ENCODE peak calls at places on chromosomes 3 and 15, in four cellular contexts. P is PC-3, O is GM23338, T is neural progenitor cell. Z is an unnamed sample.
A peak's percentile ranks its signal among the peaks of the same experiment; 100 is the strongest.

GRCh38 chr3:184240384-184241140 is 8.2 kb downstream of the ALG3 start:
- DNase-seq in P (peak; percentile 54), O (peak; percentile 65), T (peak; percentile 59), Z (peak; percentile 58)

GRCh38 chr3:71616571-71617021 is 33.1 kb upstream of the FOXP1 start:
- DNase-seq in P (no peak), O (no peak), T (no peak), Z (no peak)

GRCh38 chr3:124014366-124014942 is 22.5 kb upstream of the ROPN1 start:
- DNase-seq in P (peak; percentile 16), O (no peak), T (no peak), Z (peak; percentile 60)

GRCh38 chr15:39054128-39054732 is 489.6 kb upstream of the RASGRP1 start:
- DNase-seq in P (no peak), O (no peak), T (no peak), Z (no peak)

GRCh38 chr3:195570344-195570743 is 13.4 kb downstream of the APOD start:
- DNase-seq in P (no peak), O (no peak), T (no peak), Z (no peak)

GRCh38 chr3:108125550-108126071 is 34.8 kb upstream of the CD47 start:
- DNase-seq in P (no peak), O (no peak), T (peak; percentile 5), Z (no peak)

GRCh38 chr15:81950841-81951414 is 94.9 kb downstream of the MEX3B start:
- DNase-seq in P (no peak), O (peak; percentile 21), T (no peak), Z (peak; percentile 68)

GRCh38 chr15:68812596-68813548 is 7.8 kb downstream of the ANP32A start:
- DNase-seq in P (no peak), O (no peak), T (no peak), Z (peak; percentile 59)

GRCh38 chr15:66389859-66390382 is 3.2 kb downstream of the MAP2K1 start:
- DNase-seq in P (peak; percentile 48), O (no peak), T (no peak), Z (peak; percentile 60)

GRCh38 chr15:31262143-31262530 is 64.5 kb upstream of the KLF13 start:
- DNase-seq in P (no peak), O (no peak), T (no peak), Z (no peak)

GRCh38 chr15:31261266-31262142 is 65.1 kb upstream of the KLF13 start:
- DNase-seq in P (no peak), O (no peak), T (no peak), Z (no peak)

GRCh38 chr15:31259562-31260252 is 66.9 kb upstream of the KLF13 start:
- DNase-seq in P (no peak), O (no peak), T (no peak), Z (no peak)

GRCh38 chr15:31262901-31263671 is 63.5 kb upstream of the KLF13 start:
- DNase-seq in P (no peak), O (no peak), T (no peak), Z (peak; percentile 53)

DNA sequence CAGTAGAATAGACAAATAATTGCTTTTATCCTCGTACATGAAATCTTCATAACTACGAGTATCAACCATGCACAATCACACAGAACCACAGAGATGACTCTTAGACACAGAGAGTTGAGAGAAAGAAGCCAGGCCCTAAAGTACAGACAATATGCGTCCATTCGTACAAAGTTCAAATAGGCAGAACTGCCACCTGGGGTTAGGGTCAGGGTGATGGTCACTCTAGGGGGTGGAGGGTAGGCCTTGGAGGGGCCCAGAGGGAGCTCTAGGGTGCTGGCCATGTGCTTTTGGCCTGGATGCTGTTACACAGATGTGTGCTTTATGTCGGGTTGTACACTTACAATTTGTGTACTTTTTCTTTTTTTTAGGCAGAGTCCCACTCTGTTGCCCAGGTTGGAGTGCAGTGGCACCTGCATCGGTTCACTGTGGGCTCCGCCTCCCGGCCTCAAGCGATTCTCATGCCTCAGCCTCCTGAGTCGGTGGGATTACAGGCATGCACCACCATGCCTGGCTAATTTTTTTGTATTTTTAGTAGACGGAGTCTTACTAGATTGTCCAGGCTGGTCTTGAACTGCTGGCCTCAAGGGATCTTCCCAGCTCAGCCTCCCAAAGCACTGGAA is 65.9 kb upstream of the KLF13 start:
- DNase-seq in P (no peak), O (no peak), T (no peak), Z (no peak)
- H3F3A ChIP-seq in P (no peaks in the 10 kb centered on the region), O (no peaks in the 10 kb centered on the region), T (no peaks in the 10 kb centered on the region), Z (no peaks in the 10 kb centered on the region)

DNA sequence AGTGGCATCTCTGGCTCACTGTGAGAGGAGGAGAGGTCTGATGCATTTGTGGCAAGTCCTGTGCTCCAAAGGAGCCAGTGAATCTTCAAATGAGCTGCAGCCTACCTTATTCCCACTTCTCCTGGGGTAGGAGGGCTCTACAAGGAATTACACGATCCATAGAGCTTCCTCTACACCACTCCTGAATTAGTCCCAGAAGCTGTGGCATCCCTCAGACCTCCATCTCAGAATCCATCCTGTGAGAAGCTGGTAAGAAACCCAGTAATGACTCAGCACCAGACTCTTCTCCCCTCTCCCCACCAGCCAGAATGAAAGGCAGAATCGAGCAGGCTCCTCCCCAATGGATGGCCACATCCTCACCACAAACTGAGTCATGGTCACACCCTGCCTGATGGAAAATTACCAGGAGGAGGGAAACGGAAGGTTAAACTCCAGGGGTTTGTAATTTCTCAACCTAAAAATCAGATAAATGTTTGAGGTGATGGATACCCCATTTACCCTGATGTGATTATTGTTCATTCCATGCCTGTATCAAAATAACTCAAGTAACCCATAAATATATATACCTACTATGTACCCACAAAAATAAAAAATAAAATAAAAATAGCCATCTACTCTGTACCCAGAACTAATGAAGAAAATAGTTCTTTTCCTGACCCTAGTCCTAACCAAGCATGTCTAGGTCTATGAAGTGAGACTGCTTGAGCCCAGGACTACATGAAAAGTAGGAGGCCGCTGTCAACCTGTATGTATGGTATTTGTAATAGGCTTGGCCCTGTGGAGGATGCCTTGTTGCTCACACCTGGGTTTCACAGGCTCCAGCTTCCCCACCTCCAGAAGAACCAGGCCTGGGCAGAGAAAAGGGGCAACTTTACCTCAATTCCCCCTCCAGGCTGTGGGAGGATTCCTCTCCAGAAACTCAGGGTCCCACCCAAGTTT is 6.6 kb upstream of the PKM start:
- DNase-seq in P (peak; percentile 94), O (peak; percentile 70), T (no peak), Z (peak; percentile 98)
- TF ChIP-seq EZH2phosphoT487 in P (no peak), O (no peak), T (no peak), Z (no peak)

GRCh38 chr3:81311321-81311720 is 450.1 kb downstream of the GBE1 start:
- DNase-seq in P (no peak), O (no peak), T (no peak), Z (no peak)
- H3F3A ChIP-seq in P (no peaks in the 10 kb centered on the region), O (no peaks in the 10 kb centered on the region), T (no peaks in the 10 kb centered on the region), Z (peaks cover 10% of the 10 kb centered on the region)

GRCh38 chr15:77016321-77016695 is 21.4 kb downstream of the PSTPIP1 start:
- DNase-seq in P (no peak), O (no peak), T (no peak), Z (no peak)

GRCh38 chr15:77012868-77013267 is 17.9 kb downstream of the PSTPIP1 start:
- DNase-seq in P (no peak), O (no peak), T (no peak), Z (no peak)

GRCh38 chr15:77015651-77016320 is 20.9 kb downstream of the PSTPIP1 start:
- DNase-seq in P (no peak), O (no peak), T (peak; percentile 48), Z (no peak)

GRCh38 chr15:77013786-77014136 is 18.8 kb downstream of the PSTPIP1 start:
- DNase-seq in P (peak; percentile 12), O (no peak), T (no peak), Z (no peak)

DNA sequence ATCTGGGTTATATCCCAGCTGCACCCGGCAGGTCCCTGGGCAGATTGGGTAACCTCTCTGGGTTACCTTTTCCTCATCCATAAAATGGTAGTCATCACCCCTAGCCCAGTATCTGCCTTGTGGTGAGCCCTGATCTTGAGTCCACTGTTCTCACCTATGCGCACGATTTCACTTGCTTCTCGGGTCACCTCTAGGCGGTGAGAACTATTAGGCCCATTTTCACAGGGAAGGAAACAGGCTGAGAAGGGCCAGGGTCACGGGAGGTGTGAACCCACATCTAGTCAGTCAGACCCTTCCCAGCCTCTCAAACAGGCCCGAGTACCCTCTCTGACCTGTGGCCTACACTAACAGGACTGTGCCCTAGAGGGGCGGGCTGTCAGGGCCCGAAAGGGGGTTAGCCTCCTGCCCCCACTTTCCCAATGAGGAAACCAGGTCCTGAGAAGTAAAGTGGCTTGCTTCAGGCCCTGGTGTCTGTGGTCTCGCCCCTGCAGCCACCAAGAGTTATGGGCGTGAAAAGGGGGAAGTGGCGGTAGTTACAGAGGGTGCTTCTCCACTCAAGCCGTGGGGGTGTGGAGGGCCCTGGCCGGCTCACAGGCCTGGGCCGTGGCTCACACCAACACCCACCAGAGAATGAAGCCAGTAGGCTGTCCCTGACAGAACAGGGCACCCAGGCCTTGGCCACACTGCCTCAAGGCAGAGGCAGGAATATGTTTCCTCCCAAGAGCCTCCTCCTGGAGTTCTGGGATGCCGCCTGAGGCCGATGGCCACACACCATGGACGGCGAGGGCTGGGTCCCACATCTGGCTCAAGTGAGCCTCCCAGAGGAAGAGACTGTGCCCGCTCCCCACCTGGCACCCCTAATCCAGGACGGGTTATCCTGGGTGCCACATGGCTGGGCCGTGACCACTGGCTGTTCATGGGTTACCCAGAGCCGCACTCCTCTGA is 19.5 kb downstream of the PSTPIP1 start:
- DNase-seq in P (no peak), O (no peak), T (no peak), Z (no peak)
- TF ChIP-seq EZH2phosphoT487 in P (no peak), O (no peak), T (no peak), Z (no peak)

DNA sequence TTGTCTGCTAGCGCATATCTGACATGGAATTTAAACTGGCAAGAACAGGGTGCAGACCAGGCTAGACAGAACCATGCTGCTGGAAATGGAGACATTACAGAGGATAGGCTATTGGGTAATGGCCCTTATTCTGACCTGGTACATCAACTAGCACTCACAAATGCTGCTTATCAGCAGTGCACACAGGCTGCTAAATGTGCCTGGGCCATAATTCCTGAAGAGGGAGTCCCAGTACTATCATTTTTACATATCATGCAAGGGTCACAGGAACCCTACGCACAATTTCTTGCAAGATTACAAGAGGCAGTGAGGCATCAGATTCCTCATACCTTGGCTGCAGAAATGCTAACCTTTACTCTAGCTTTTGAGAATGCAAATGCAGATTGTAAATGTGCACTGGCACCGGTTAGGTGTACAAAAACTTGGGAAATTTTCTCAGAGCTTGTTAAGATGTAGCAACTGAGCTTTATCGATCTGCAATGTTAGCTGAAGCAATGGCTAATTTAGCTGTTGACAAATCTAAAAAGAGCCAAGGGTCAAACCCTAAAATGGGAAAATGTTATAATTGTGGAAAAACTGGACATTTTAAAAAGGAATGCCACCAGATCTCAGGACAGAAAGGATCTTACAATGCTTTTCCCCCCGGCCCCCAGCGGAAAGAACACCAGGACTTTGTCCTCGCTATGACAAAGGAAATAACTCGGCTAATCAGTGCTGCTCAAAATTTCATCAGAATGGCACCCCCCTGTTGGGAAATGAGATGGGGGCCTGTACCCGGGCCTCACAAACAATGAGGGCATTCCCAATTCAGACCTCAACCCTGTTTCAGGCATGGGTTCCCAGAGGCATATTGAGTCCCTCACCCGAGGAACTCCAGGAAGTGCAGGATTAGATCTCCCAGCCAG is 21.1 kb downstream of the CCRL2 start:
- DNase-seq in P (peak; percentile 60), O (no peak), T (no peak), Z (no peak)
- H3F3A ChIP-seq in P (no peaks in the 10 kb centered on the region), O (no peaks in the 10 kb centered on the region), T (no peaks in the 10 kb centered on the region), Z (no peaks in the 10 kb centered on the region)